ENCODE peak calls at places on chromosomes 4 and X, in four cellular contexts. B is bronchial epithelial cell, X is psoas muscle, W is GM20000. G is an unnamed sample.

GRCh38 chr4:1385373-1386340 is 20.6 kb downstream of the NKX1-1 start:
- DNase-seq in B (no peak), X (peak; percentile 8), W (no peak), G (peak; percentile 52)

GRCh38 chr4:92968556-92968955 is 664.8 kb downstream of the GRID2 start:
- DNase-seq in B (peak; percentile 21), X (no peak), W (no peak), G (no peak)

GRCh38 chrX:131068945-131069719 is 11.0 kb downstream of the ARHGAP36 start:
- DNase-seq in B (no peak), X (no peak), W (peak; percentile 26), G (no peak)

GRCh38 chrX:56798866-56799864 is 70.1 kb downstream of the NBDY start:
- DNase-seq in B (no peak), X (no peak), W (no peak), G (no peak)

GRCh38 chr4:158809611-158810486 is 41.0 kb downstream of the FNIP2 start:
- DNase-seq in B (peak; percentile 71), X (no peak), W (peak; percentile 34), G (no peak)

GRCh38 chrX:107565916-107566602 is 62.3 kb upstream of the PRPS1 start:
- DNase-seq in B (peak; percentile 64), X (no peak), W (no peak), G (no peak)

GRCh38 chr4:169811476-169811875 is 53.7 kb upstream of the HPF1 start:
- DNase-seq in B (no peak), X (no peak), W (no peak), G (no peak)

GRCh38 chrX:22629105-22629725 is 356.5 kb downstream of the CBLL2 start:
- DNase-seq in B (peak; percentile 77), X (no peak), W (no peak), G (no peak)

GRCh38 chrX:66020578-66021406 is 19.1 kb downstream of the VSIG4 start:
- DNase-seq in B (no peak), X (no peak), W (no peak), G (no peak)

GRCh38 chr4:33467291-33467690 is 2747.1 kb downstream of the PCDH7 start:
- DNase-seq in B (no peak), X (no peak), W (no peak), G (no peak)

GRCh38 chr4:110487873-110488272 is 11.9 kb downstream of the ENPEP start:
- DNase-seq in B (peak; percentile 29), X (no peak), W (no peak), G (no peak)

GRCh38 chrX:12974217-12974796 is 603 bp upstream of the TMSB4X start:
- DNase-seq in B (peak; percentile 59), X (peak; percentile 66), W (no peak), G (peak; percentile 66)

GRCh38 chr4:140097572-140097971 is 56.4 kb downstream of the MAML3 start:
- DNase-seq in B (peak; percentile 53), X (no peak), W (no peak), G (no peak)

GRCh38 chrX:95762716-95763115 is 921.9 kb upstream of the DIAPH2 start:
- DNase-seq in B (no peak), X (no peak), W (no peak), G (no peak)

GRCh38 chr4:10115657-10116624 is 658 bp downstream of the WDR1 start:
- DNase-seq in B (peak; percentile 53), X (peak; percentile 43), W (peak; percentile 80), G (peak; percentile 72)

GRCh38 chrX:72297953-72298730 is 7.6 kb downstream of the CITED1 start:
- DNase-seq in B (peak; percentile 34), X (no peak), W (peak; percentile 38), G (no peak)

GRCh38 chr4:31979988-31980387 is 1259.8 kb downstream of the PCDH7 start:
- DNase-seq in B (no peak), X (no peak), W (no peak), G (no peak)

GRCh38 chrX:41027388-41027787 is 57.9 kb upstream of the USP9X start:
- DNase-seq in B (peak; percentile 60), X (no peak), W (no peak), G (no peak)

GRCh38 chrX:138925330-138925729 is 213.8 kb upstream of the FGF13 start:
- DNase-seq in B (peak; percentile 83), X (peak; percentile 13), W (no peak), G (no peak)

GRCh38 chr4:148515248-148515647 is 73.0 kb upstream of the NR3C2 start:
- DNase-seq in B (peak; percentile 83), X (no peak), W (no peak), G (no peak)

GRCh38 chrX:41265615-41266014 is 68.3 kb upstream of the DDX3X start:
- DNase-seq in B (no peak), X (no peak), W (no peak), G (no peak)

GRCh38 chr4:110586137-110586850 is 36.6 kb downstream of the PITX2 start:
- DNase-seq in B (peak; percentile 69), X (no peak), W (peak; percentile 41), G (no peak)

GRCh38 chr4:4761128-4761991 is 98.1 kb upstream of the MSX1 start:
- DNase-seq in B (no peak), X (no peak), W (no peak), G (no peak)
- TF ChIP-seq CTCF in B (no peak), X (no peak), W (peak; percentile 26), G (no peak)

DNA sequence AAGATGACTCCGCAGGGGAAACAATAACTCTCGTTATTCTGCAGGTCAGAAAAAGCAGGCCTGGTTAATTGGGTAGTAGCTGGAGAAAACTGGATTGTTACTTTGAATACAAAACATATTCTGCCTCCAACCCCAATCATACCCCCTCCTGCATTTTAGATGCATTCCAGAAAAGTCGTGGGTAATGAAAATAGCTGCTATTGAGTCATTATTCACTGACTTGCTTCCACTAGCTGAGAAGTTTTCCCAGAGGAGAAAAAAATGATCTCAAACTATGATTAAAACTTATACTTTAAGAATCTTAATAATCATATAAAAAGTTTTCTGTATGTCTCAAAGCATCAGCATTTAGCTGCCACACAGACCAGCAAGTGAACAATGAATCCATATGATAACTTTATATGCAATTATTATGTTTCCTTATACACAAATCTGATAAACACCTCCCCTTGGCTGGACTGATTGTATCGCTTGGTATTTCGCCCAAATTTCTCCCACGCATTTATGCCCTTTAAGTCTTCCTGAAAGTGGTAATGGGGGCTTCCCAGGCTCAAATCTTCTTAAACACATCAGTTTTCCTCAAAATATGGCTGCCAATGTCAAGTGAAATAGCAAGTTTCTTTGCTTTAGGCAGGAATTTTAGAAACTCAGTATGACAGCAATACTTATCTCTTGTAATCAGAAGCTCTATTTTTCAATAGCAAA is 181.0 kb downstream of the LDB2 start:
- DNase-seq in B (no peak), X (no peak), W (no peak), G (no peak)
- TF ChIP-seq CTCF in B (no peak), X (no peak), W (no peak), G (no peak)

GRCh38 chr4:111847256-111848108 is 297.8 kb upstream of the FAM241A start:
- DNase-seq in B (no peak), X (no peak), W (no peak), G (no peak)
- TF ChIP-seq CTCF in B (no peak), X (no peak), W (no peak), G (no peak)

GRCh38 chrX:153665726-153666306 is 7.8 kb downstream of the PNCK start:
- DNase-seq in B (no peak), X (no peak), W (no peak), G (no peak)

GRCh38 chrX:153657161-153657560 is 10.2 kb downstream of the DUSP9 start:
- DNase-seq in B (no peak), X (no peak), W (no peak), G (no peak)

GRCh38 chrX:153659268-153659667 is 12.3 kb downstream of the DUSP9 start:
- DNase-seq in B (no peak), X (no peak), W (no peak), G (no peak)

GRCh38 chrX:153667281-153667831 is 6.3 kb downstream of the PNCK start:
- DNase-seq in B (no peak), X (no peak), W (peak; percentile 3), G (no peak)

DNA sequence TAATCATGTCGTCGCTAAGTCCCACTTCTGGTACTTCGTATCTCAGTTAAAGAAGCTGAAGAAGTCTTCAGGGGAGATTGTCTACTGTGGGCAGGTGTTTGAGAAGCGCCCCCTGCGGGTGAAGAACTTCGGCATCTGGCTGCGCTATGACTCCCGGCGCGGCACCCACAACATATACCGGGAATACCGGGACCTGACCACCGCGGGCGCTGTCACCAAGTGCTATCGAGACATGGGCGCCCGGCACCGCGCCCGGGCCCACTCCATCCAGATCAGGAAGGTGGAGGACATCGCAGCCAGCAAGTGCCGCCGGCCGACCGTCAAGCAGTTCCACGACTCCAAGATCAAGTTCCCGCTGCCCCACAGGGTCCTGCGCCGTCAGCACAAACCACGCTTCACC is 11.3 kb downstream of the PNCK start:
- DNase-seq in B (peak; percentile 29), X (peak; percentile 43), W (no peak), G (no peak)
- TF ChIP-seq CTCF in B (peak; percentile 55), X (peak; percentile 36), W (peak; percentile 24), G (peak; percentile 31)

GRCh38 chr4:132101526-132101925 is 1047.6 kb upstream of the PCDH10 start:
- DNase-seq in B (no peak), X (no peak), W (no peak), G (no peak)
- TF ChIP-seq CTCF in B (no peak), X (no peak), W (no peak), G (no peak)

GRCh38 chr4:124658795-124659194 is 53.7 kb downstream of the ANKRD50 start:
- DNase-seq in B (no peak), X (no peak), W (no peak), G (no peak)
- TF ChIP-seq CTCF in B (no peak), X (no peak), W (no peak), G (no peak)

GRCh38 chr4:152705918-152706317 is 26.1 kb upstream of the TMEM154 start:
- DNase-seq in B (no peak), X (no peak), W (no peak), G (no peak)
- TF ChIP-seq CTCF in B (peak; percentile 1), X (no peak), W (no peak), G (no peak)

GRCh38 chrX:43121637-43122036 is 343.7 kb upstream of the PPP1R2C start:
- DNase-seq in B (peak; percentile 11), X (no peak), W (no peak), G (no peak)
- TF ChIP-seq CTCF in B (peak; percentile 15), X (no peak), W (no peak), G (no peak)

G was measured in right lobe of liver.